ENCODE peak calls at places on chromosomes 16 and 17, in five cellular contexts. J is cardiac muscle cell, H is SK-N-SH, C is neural progenitor cell, U is adrenal gland. E is an unnamed sample.

GRCh38 chr17:42111901-42112551 is 488 bp downstream of the DHX58 start:
- DNase-seq in J (no peak), H (no peak), C (no peak), U (no peak), E (no peak)

GRCh38 chr16:23125277-23125676 is 24.0 kb downstream of the USP31 start:
- DNase-seq in J (no peak), H (no peak), C (peak), U (no peak), E (no peak)

GRCh38 chr16:5504028-5504758 is 406.6 kb upstream of the EEF2KMT start:
- DNase-seq in J (no peak), H (peak), C (no peak), U (no peak), E (no peak)

GRCh38 chr16:4846503-4846900 is 586 bp downstream of the GLYR1 start:
- DNase-seq in J (peak), H (peak), C (peak), U (peak), E (no peak)

GRCh38 chr16:27520982-27521673 is 28.6 kb downstream of the GTF3C1 start:
- DNase-seq in J (peak), H (no peak), C (no peak), U (peak), E (no peak)

GRCh38 chr17:4256952-4257351 is 6.8 kb downstream of the ANKFY1 start:
- DNase-seq in J (no peak), H (no peak), C (no peak), U (no peak), E (no peak)

GRCh38 chr17:59853168-59853918 is 39.4 kb downstream of the TUBD1 start:
- DNase-seq in J (no peak), H (peak), C (peak), U (no peak), E (peak)

GRCh38 chr17:31931781-31932180 is 5.0 kb upstream of the SUZ12 start:
- DNase-seq in J (no peak), H (no peak), C (no peak), U (no peak), E (no peak)

GRCh38 chr16:74709477-74709877 is 8.8 kb upstream of the MLKL start:
- DNase-seq in J (peak), H (peak), C (peak), U (peak), E (no peak)

GRCh38 chr16:12229759-12230594 is 253.4 kb downstream of the SNX29 start:
- DNase-seq in J (no peak), H (no peak), C (no peak), U (no peak), E (no peak)

GRCh38 chr17:79845601-79845949 is 6.3 kb upstream of the CBX4 start:
- DNase-seq in J (no peak), H (no peak), C (no peak), U (no peak), E (no peak)

GRCh38 chr16:6032438-6032837 is 934.8 kb upstream of the EEF2KMT start:
- DNase-seq in J (no peak), H (no peak), C (no peak), U (no peak), E (no peak)

GRCh38 chr17:17494499-17495447 is 1.4 kb downstream of the RASD1 start:
- DNase-seq in J (peak), H (no peak), C (peak), U (peak), E (peak)
- H3K4me3 ChIP-seq in J (peak), H (no peak), C (peak), U (peak), E (no peak)

GRCh38 chr17:17246879-17247278 is 9.9 kb upstream of the FLCN start:
- DNase-seq in J (no peak), H (no peak), C (no peak), U (no peak), E (no peak)

GRCh38 chr17:17256316-17256715 is 19.3 kb upstream of the FLCN start:
- DNase-seq in J (no peak), H (no peak), C (no peak), U (no peak), E (no peak)

GRCh38 chr17:17253445-17253844 is 16.5 kb upstream of the FLCN start:
- DNase-seq in J (no peak), H (no peak), C (no peak), U (no peak), E (no peak)

GRCh38 chr17:17254026-17254425 is 17.1 kb upstream of the FLCN start:
- DNase-seq in J (no peak), H (no peak), C (no peak), U (no peak), E (no peak)

GRCh38 chr17:17252149-17252810 is 15.3 kb upstream of the FLCN start:
- DNase-seq in J (no peak), H (peak), C (no peak), U (no peak), E (no peak)
- H3K27ac ChIP-seq in J (no peak), H (no peak), C (no peak), U (no peak), E (no peak)

DNA sequence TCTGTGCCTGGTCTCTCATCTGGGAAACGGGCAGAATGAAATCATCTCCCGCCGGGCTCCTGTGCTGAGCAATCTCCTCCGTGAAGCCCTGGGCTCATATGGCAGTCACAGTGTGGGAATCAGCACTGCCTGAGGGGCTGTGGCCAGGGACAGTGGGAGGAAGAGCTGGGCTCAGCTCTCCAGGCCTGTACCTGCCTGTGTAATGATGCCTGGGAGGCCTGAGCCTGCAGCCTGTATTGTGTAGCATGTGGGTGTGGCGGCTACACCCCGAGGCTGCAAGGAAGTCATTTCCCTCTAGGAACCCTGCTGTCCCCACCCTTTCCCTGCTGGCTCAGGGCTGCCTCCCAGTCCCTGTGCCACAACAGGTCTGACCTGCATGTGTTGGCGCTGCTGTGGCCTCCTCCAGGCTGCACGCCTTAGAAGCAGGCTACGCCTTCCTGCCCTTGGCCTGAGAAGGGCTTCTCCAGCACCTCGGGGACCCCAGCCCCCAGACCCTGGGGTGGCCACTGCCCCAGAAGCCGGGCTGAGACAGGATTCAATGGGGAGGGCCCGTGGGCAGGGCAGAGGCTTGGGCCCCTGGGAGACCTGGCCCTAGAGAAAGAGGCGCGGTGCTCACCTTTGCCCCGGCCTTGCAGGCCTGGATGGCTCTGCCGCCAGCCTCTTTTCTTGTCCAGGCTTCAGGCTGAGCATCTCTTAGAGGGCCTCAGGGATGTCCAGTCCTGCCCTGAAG is 2.1 kb downstream of the ITGB4 start:
- DNase-seq in J (no peak), H (no peak), C (no peak), U (no peak), E (peak)
- H3K4me3 ChIP-seq in J (no peak), H (no peak), C (no peak), U (no peak), E (peak)

GRCh38 chr17:82898976-82899514 is 59.2 kb upstream of the ZNF750 start:
- DNase-seq in J (no peak), H (peak), C (no peak), U (no peak), E (no peak)
- H3K27ac ChIP-seq in J (no peak), H (no peak), C (no peak), U (no peak), E (no peak)

GRCh38 chr17:74892974-74893911 is at the start of gene FADS6:
- DNase-seq in J (no peak), H (peak), C (peak), U (no peak), E (no peak)
- H3K4me3 ChIP-seq in J (peak), H (peak), C (peak), U (peak), E (peak)

GRCh38 chr16:2924901-2925820 is 13.4 kb downstream of the FLYWCH1 start:
- DNase-seq in J (peak), H (peak), C (peak), U (no peak), E (no peak)

GRCh38 chr16:2914233-2914632 is 2.5 kb downstream of the FLYWCH1 start:
- DNase-seq in J (no peak), H (no peak), C (no peak), U (no peak), E (no peak)

GRCh38 chr16:2915196-2915929 is 3.6 kb downstream of the FLYWCH1 start:
- DNase-seq in J (no peak), H (no peak), C (no peak), U (no peak), E (no peak)

GRCh38 chr16:2919511-2920255 is 8.0 kb downstream of the FLYWCH1 start:
- DNase-seq in J (peak), H (peak), C (peak), U (peak), E (no peak)
- H3K27ac ChIP-seq in J (no peak), H (peak), C (no peak), U (peak), E (peak)

DNA sequence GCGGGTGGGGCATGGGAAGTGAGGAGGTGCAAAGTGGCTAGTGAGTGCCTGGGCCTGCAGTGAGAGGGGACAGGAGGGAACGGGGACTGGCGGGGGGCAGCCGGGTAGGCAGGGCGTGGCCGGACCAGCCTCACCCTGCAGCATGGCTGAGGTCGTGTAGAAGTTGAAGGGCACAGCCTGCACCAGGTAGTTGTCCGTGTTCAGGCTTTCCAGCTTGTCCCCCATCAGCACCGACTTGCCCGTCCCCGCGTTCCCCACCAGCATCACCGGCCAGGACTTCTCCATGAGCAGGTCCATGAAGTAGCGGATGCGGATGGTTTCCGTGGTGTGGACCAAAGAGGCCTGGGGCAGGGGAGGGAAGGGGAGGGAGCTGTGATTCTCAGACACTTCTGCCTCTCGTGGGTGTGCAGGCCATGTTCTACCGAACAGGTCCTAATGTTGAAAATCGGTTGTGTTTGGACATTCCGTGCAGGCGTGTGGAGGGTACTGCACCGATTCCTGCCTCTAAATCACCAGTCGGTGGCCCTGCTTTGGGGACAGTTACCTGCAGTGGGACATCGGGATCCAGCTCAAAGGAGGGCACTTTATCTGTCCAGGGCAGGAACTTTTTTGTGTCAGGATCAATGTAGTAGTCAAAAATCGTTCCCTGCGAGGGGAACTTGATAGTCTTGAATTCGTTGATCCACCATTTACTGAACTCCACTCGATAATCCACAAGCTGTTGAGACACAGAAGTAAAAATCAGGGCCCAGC is 91.6 kb downstream of the DNAH17 start:
- DNase-seq in J (no peak), H (no peak), C (no peak), U (no peak), E (no peak)
- H3K4me3 ChIP-seq in J (no peak), H (no peak), C (peak), U (no peak), E (no peak)

DNA sequence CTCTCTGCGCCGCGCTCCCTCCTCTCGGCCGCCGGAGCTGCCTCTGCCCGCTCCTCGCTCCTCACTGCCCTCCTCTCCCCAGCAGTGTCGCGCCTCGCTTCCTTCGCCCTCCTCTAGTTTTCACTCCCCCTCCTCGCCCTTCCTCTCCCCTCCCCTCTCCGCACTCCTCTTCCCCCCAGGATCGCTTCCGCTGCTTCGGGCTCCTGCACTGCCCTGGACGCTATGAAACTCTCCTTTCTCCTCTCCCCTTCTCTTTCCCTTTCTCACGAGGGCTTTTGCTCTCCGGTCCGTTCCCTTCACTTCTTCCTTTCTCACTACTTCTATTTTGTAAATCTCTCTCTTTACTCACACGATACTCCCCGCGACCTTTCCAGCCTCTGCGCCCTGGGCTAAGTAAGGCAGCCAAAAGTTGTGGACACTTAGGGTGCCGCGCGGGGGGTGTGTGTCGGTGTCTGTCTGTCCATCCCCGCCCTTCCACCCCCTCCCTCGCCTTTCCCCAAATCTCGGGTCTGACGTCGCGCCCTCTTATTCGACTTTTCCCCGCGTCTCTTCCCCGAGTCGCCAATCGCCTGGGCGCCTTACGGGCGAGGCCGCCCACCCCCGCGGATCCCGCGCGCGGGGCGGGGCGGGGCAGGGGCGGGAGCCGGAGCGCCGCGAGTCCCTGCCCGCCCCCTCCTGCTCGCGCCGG is at the start of gene IRX3:
- DNase-seq in J (peak), H (peak), C (peak), U (peak), E (peak)
- H3K27ac ChIP-seq in J (peak), H (peak), C (peak), U (peak), E (peak)

GRCh38 chr16:50381679-50382440 is 13.1 kb upstream of the BRD7 start:
- DNase-seq in J (no peak), H (no peak), C (peak), U (no peak), E (no peak)
- H3K4me3 ChIP-seq in J (no peak), H (no peak), C (no peak), U (no peak), E (no peak)

E was measured in RWPE2.